ENCODE peak calls at places on chromosomes 5 and 9, in four cellular contexts. One of them, this sample, is unnamed.

GRCh38 chr5:156534906-156535305 is 207.9 kb downstream of the SGCD start:
- DNase-seq in tibial nerve: no peak
- DNase-seq in heart left ventricle: no peak
- DNase-seq in uterus: no peak
- DNase-seq in this sample: no peak

GRCh38 chr5:60590172-60590571 is 109.8 kb downstream of the DEPDC1B start:
- DNase-seq in tibial nerve: no peak
- DNase-seq in heart left ventricle: no peak
- DNase-seq in uterus: no peak
- DNase-seq in this sample: no peak

GRCh38 chr9:12511726-12512125 is 181.5 kb upstream of the TYRP1 start:
- DNase-seq in tibial nerve: no peak
- DNase-seq in heart left ventricle: no peak
- DNase-seq in uterus: no peak
- DNase-seq in this sample: no peak

GRCh38 chr9:95552814-95553546 is 36.2 kb upstream of the PTCH1 start:
- DNase-seq in tibial nerve: peak; percentile 49
- DNase-seq in heart left ventricle: peak; percentile 36
- DNase-seq in uterus: peak; percentile 36
- DNase-seq in this sample: no peak

GRCh38 chr5:43769576-43770352 is 166.8 kb downstream of the NNT start:
- DNase-seq in tibial nerve: peak; percentile 72
- DNase-seq in heart left ventricle: peak; percentile 24
- DNase-seq in uterus: peak; percentile 65
- DNase-seq in this sample: no peak

GRCh38 chr5:113190347-113190746 is 213.7 kb downstream of the DCP2 start:
- DNase-seq in tibial nerve: no peak
- DNase-seq in heart left ventricle: no peak
- DNase-seq in uterus: no peak
- DNase-seq in this sample: peak; percentile 21

GRCh38 chr9:110543631-110544051 is 35.9 kb downstream of the SVEP1 start:
- DNase-seq in tibial nerve: no peak
- DNase-seq in heart left ventricle: peak; percentile 36
- DNase-seq in uterus: no peak
- DNase-seq in this sample: no peak

GRCh38 chr5:68149189-68149588 is 66.4 kb upstream of the PIK3R1 start:
- DNase-seq in tibial nerve: no peak
- DNase-seq in heart left ventricle: no peak
- DNase-seq in uterus: no peak
- DNase-seq in this sample: no peak

GRCh38 chr5:14726066-14726838 is 61.7 kb downstream of the OTULIN start:
- DNase-seq in tibial nerve: no peak
- DNase-seq in heart left ventricle: no peak
- DNase-seq in uterus: no peak
- DNase-seq in this sample: no peak

GRCh38 chr5:54186912-54187445 is 123.4 kb downstream of the ARL15 start:
- DNase-seq in tibial nerve: no peak
- DNase-seq in heart left ventricle: peak; percentile 12
- DNase-seq in uterus: no peak
- DNase-seq in this sample: no peak

GRCh38 chr5:38287124-38287523 is 28.8 kb downstream of the EGFLAM start:
- DNase-seq in tibial nerve: no peak
- DNase-seq in heart left ventricle: no peak
- DNase-seq in uterus: no peak
- DNase-seq in this sample: no peak

GRCh38 chr9:21591221-21592062 is 109.3 kb upstream of the IFNE start:
- DNase-seq in tibial nerve: peak; percentile 48
- DNase-seq in heart left ventricle: no peak
- DNase-seq in uterus: peak; percentile 16
- DNase-seq in this sample: no peak

GRCh38 chr5:172048539-172049101 is 42.2 kb upstream of the FBXW11 start:
- DNase-seq in tibial nerve: no peak
- DNase-seq in heart left ventricle: no peak
- DNase-seq in uterus: no peak
- DNase-seq in this sample: no peak

GRCh38 chr5:170192829-170193228 is 40.0 kb upstream of the C5orf58 start:
- DNase-seq in tibial nerve: no peak
- DNase-seq in heart left ventricle: no peak
- DNase-seq in uterus: no peak
- DNase-seq in this sample: no peak
- TF ChIP-seq POLR2A in tibial nerve: no peak
- TF ChIP-seq POLR2A in heart left ventricle: no peak
- TF ChIP-seq POLR2A in uterus: no peak
- TF ChIP-seq POLR2A in this sample: no peak

GRCh38 chr9:97803167-97804058 is 49.6 kb upstream of the FOXE1 start:
- DNase-seq in tibial nerve: peak; percentile 30
- DNase-seq in heart left ventricle: peak; percentile 26
- DNase-seq in uterus: peak; percentile 20
- DNase-seq in this sample: peak; percentile 87
- TF ChIP-seq POLR2A in tibial nerve: no peak
- TF ChIP-seq POLR2A in heart left ventricle: no peak
- TF ChIP-seq POLR2A in uterus: no peak
- TF ChIP-seq POLR2A in this sample: peak; percentile 72

GRCh38 chr5:78611161-78611605 is 37.4 kb downstream of the LHFPL2 start:
- DNase-seq in tibial nerve: no peak
- DNase-seq in heart left ventricle: no peak
- DNase-seq in uterus: no peak
- DNase-seq in this sample: peak; percentile 23
- TF ChIP-seq POLR2A in tibial nerve: no peak
- TF ChIP-seq POLR2A in heart left ventricle: no peak
- TF ChIP-seq POLR2A in uterus: no peak
- TF ChIP-seq POLR2A in this sample: no peak

DNA sequence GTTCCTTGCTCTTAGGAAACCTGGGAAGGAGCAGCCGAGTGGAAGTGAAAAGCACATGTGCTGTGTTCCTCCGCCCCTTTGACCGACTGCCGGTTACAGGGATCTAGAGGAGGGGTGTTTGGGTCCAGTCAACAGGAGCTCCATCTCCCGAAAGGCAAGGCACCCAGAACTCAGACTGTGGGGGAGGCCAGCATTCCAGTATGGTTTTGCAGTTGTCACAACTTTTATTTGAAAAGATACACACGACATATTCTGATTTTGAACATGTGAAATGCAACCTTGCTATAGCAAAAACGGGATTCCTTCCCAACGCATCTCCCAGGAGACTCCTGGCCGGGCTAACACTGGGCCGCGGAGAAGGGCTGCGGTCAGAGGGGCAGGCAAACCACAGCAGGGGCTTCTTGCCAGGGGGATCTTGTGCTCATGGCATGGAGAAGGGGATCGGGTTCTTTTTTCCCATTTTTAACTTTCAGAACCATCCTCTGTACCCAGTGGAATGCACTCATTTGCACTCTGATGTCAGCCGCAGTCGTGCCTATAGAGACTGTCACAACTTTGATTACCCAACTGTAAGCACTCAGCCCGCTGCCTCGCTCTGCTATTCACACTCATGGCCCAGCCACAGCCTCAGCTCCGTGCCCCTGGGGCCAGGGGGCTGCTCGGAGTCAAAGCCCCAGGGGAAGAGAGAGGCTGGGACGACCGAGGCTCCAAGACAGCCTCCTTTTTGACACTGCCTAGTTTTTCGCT is 3.9 kb downstream of the QRFP start:
- DNase-seq in tibial nerve: no peak
- DNase-seq in heart left ventricle: no peak
- DNase-seq in uterus: no peak
- DNase-seq in this sample: no peak
- TF ChIP-seq POLR2A in tibial nerve: no peak
- TF ChIP-seq POLR2A in heart left ventricle: no peak
- TF ChIP-seq POLR2A in uterus: no peak
- TF ChIP-seq POLR2A in this sample: no peak

DNA sequence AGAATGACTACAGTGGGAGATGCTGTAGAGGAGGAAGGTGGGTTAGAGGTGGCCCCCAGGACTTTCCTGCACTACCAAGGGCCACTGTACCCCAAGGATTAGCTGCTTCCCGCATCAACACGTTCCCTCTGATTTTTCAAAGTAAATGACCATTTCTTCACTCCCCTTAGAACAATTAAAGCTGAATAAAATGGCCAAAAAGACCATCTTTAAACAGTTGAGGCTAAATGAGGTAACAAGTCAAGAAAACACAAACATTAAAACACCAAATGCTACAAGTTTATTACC is 740 bp upstream of the ERAP1 start:
- DNase-seq in tibial nerve: no peak
- DNase-seq in heart left ventricle: no peak
- DNase-seq in uterus: no peak
- DNase-seq in this sample: no peak
- TF ChIP-seq POLR2A in tibial nerve: peak; percentile 16
- TF ChIP-seq POLR2A in heart left ventricle: no peak
- TF ChIP-seq POLR2A in uterus: no peak
- TF ChIP-seq POLR2A in this sample: no peak

GRCh38 chr5:76751291-76751690 is 35.4 kb downstream of the F2R start:
- DNase-seq in tibial nerve: no peak
- DNase-seq in heart left ventricle: no peak
- DNase-seq in uterus: no peak
- DNase-seq in this sample: no peak

GRCh38 chr5:76757049-76757448 is 41.1 kb downstream of the F2R start:
- DNase-seq in tibial nerve: no peak
- DNase-seq in heart left ventricle: no peak
- DNase-seq in uterus: no peak
- DNase-seq in this sample: no peak

GRCh38 chr5:76754765-76755164 is 38.8 kb downstream of the F2R start:
- DNase-seq in tibial nerve: no peak
- DNase-seq in heart left ventricle: no peak
- DNase-seq in uterus: no peak
- DNase-seq in this sample: no peak

DNA sequence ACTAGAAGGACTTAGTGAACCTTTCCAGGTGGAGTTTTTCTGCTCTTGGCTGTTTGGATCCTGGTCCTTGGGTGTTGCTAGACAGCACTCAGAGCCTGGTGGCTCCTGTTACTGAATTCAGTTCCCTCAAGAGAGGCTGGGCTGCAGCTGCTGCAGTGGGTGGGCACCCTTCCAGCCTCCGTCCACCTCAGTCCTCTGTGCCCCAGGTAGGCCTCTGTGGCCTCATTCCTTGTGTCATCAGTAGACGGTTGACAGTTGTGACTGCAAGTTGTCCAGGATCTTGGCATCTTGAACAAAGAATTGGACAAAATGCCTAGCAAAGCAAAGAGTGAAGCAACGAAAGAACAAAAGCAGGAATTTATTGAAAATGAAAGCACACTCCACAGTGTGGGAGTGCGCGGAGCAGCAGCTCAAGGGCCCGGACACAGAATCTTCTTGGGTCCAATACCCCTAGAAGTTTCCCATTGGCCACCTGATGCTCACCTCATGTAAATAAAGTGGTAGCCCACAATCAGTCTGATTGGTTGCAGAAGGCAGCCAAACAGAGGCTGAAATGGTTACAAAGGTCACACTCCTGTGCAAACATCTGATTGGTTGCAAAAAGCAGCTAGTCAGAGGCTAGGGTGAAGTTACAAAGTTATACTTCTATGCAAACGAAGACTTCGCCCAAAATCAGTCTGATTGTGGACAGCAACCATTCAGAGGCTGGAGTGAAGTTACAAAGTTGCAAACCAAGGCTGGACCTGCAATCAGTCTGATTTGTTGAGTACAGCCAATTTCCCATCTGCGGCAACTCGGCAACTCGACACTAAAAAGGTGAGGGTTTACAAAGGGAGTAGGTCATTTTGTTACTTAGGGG is 40.1 kb downstream of the F2R start:
- DNase-seq in tibial nerve: no peak
- DNase-seq in heart left ventricle: no peak
- DNase-seq in uterus: no peak
- DNase-seq in this sample: no peak
- TF ChIP-seq POLR2A in tibial nerve: no peak
- TF ChIP-seq POLR2A in heart left ventricle: no peak
- TF ChIP-seq POLR2A in uterus: no peak
- TF ChIP-seq POLR2A in this sample: no peak

GRCh38 chr5:65562731-65563701 is at the start of the genes CENPK and PPWD1:
- DNase-seq in tibial nerve: peak; percentile 95
- DNase-seq in heart left ventricle: peak; percentile 93
- DNase-seq in uterus: peak; percentile 91
- DNase-seq in this sample: peak; percentile 80
- TF ChIP-seq POLR2A in tibial nerve: peak; percentile 59
- TF ChIP-seq POLR2A in heart left ventricle: no peak
- TF ChIP-seq POLR2A in uterus: peak; percentile 36
- TF ChIP-seq POLR2A in this sample: peak; percentile 72

GRCh38 chr5:6377121-6377520 is 1.2 kb downstream of the MED10 start:
- DNase-seq in tibial nerve: no peak
- DNase-seq in heart left ventricle: no peak
- DNase-seq in uterus: no peak
- DNase-seq in this sample: no peak
- TF ChIP-seq POLR2A in tibial nerve: no peak
- TF ChIP-seq POLR2A in heart left ventricle: no peak
- TF ChIP-seq POLR2A in uterus: no peak
- TF ChIP-seq POLR2A in this sample: no peak

This sample was measured in H54.